ENCODE peak calls at places on chromosomes 12 and 14, in five cellular contexts. L is bronchial epithelial cell; A is COR-L47; Z is stimulated activated CD4-positive, alpha-beta T cell treated with anti-CD3 and anti-CD28 coated beads, Interleukin-12 subunit alpha, Interleukin-12 subunit beta, amount 100 ng/mL, for 4 hours; V is hippocampal formation. W is an unnamed sample.

GRCh38 chr14:91935621-91936020 is 11.9 kb downstream of the FBLN5 start:
- DNase-seq in L (no peak), A (no peak), Z (no peak), V (no peak), W (no peak)

GRCh38 chr14:104184911-104185499 is 46.6 kb downstream of the KIF26A start:
- DNase-seq in L (peak), A (peak), Z (no peak), V (no peak), W (no peak)

GRCh38 chr14:99686557-99687283 is 2.6 kb downstream of the CYP46A1 start:
- DNase-seq in L (no peak), A (no peak), Z (no peak), V (no peak), W (no peak)

GRCh38 chr14:54981698-54982097 is 45.2 kb downstream of the WDHD1 start:
- DNase-seq in L (peak), A (no peak), Z (no peak), V (no peak), W (no peak)

GRCh38 chr14:89121961-89122675 is 294.9 kb downstream of the FOXN3 start:
- DNase-seq in L (no peak), A (peak), Z (no peak), V (no peak), W (peak)

GRCh38 chr14:101810897-101811620 is 49.5 kb downstream of the PPP2R5C start:
- DNase-seq in L (peak), A (no peak), Z (no peak), V (no peak), W (no peak)

GRCh38 chr12:89245090-89245489 is 107.2 kb downstream of the DUSP6 start:
- DNase-seq in L (peak), A (no peak), Z (no peak), V (no peak), W (no peak)

GRCh38 chr12:124289634-124290600 is 5.0 kb upstream of the RFLNA start:
- DNase-seq in L (no peak), A (no peak), Z (no peak), V (no peak), W (no peak)